ENCODE peak calls at places on chromosomes 11 and 22, in ten cellular contexts. J, Q, T, E, A, I, R, G, B and X are unnamed samples.

GRCh38 chr22:37197451-37198289 is 9.6 kb upstream of the C1QTNF6 start:
- DNase-seq in I (no peak), T (peak), Q (peak), E (peak), R (no peak), G (no peak), A (no peak), J (peak), B (peak), X (no peak)

GRCh38 chr11:102347526-102348331 is 715 bp downstream of the BIRC2 start:
- DNase-seq in E (no peak), J (peak), R (no peak), I (no peak), G (no peak), Q (peak), T (peak), A (no peak), B (no peak), X (no peak)

GRCh38 chr11:71114124-71114851 is 138.1 kb downstream of the SHANK2 start:
- DNase-seq in T (no peak), R (no peak), Q (no peak), A (no peak), I (no peak), E (no peak), G (no peak), J (no peak), B (no peak), X (no peak)

GRCh38 chr11:3171931-3172560 is 6.9 kb upstream of the OSBPL5 start:
- DNase-seq in B (no peak), T (no peak), J (no peak), R (no peak), E (peak), Q (no peak), I (no peak), G (no peak), A (no peak), X (no peak)

GRCh38 chr11:95790933-95791247 is 592 bp downstream of the CEP57 start:
- DNase-seq in R (peak), I (no peak), A (peak), Q (peak), J (peak), E (peak), B (peak), T (peak), G (peak), X (no peak)

GRCh38 chr11:126840201-126840886 is 160.2 kb downstream of the KIRREL3 start:
- DNase-seq in R (no peak), J (no peak), G (no peak), I (no peak), T (no peak), B (no peak), Q (no peak), A (no peak), E (no peak), X (peak)

GRCh38 chr11:72326151-72326842 is 82.3 kb upstream of the PHOX2A start:
- DNase-seq in G (no peak), A (no peak), J (no peak), E (no peak), R (no peak), Q (peak), T (no peak), I (no peak), B (no peak), X (peak)

GRCh38 chr11:8867035-8867434 is 44.0 kb upstream of the AKIP1 start:
- DNase-seq in B (no peak), I (no peak), Q (peak), E (no peak), J (no peak), A (no peak), G (no peak), T (no peak), R (no peak), X (no peak)

GRCh38 chr11:121081320-121081719 is 19.7 kb upstream of the TECTA start:
- DNase-seq in E (no peak), T (no peak), Q (no peak), B (no peak), G (no peak), A (no peak), J (no peak), R (no peak), I (no peak), X (no peak)

GRCh38 chr11:128324051-128324481 is 263.3 kb downstream of the ETS1 start:
- DNase-seq in T (no peak), I (no peak), Q (no peak), B (no peak), G (no peak), R (no peak), E (no peak), A (no peak), J (no peak), X (no peak)

GRCh38 chr22:43466710-43467109 is 54.9 kb downstream of the MPPED1 start:
- DNase-seq in Q (no peak), A (no peak), I (no peak), T (no peak), J (no peak), G (no peak), E (no peak), R (no peak), B (no peak), X (no peak)

GRCh38 chr11:2508793-2509192 is 64.0 kb downstream of the KCNQ1 start:
- DNase-seq in I (no peak), Q (no peak), A (no peak), E (no peak), G (no peak), T (peak), B (no peak), R (no peak), J (no peak), X (no peak)

GRCh38 chr11:121418625-121419114 is 33.4 kb upstream of the SORL1 start:
- DNase-seq in Q (no peak), T (no peak), R (no peak), B (no peak), I (no peak), E (peak), A (no peak), G (no peak), J (peak), X (no peak)

GRCh38 chr11:36300651-36301050 is 4.6 kb downstream of the PRR5L start:
- DNase-seq in B (peak), G (no peak), A (peak), E (no peak), T (no peak), R (no peak), J (peak), Q (peak), I (no peak), X (no peak)

GRCh38 chr11:102757823-102758549 is 22.4 kb downstream of the MMP10 start:
- DNase-seq in J (no peak), Q (peak), E (no peak), I (no peak), T (no peak), B (no peak), G (no peak), A (no peak), R (no peak), X (no peak)

GRCh38 chr11:20327377-20327776 is 36.1 kb upstream of the HTATIP2 start:
- DNase-seq in R (no peak), I (no peak), B (no peak), Q (no peak), J (no peak), T (no peak), G (no peak), A (no peak), E (no peak), X (no peak)

GRCh38 chr22:42179616-42180015 is 49.0 kb upstream of the CYP2D6 start:
- DNase-seq in R (peak), T (no peak), J (no peak), Q (peak), A (no peak), B (no peak), E (no peak), I (peak), G (no peak), X (peak)

GRCh38 chr11:95922536-95923440 is 1.1 kb downstream of the MTMR2 start:
- DNase-seq in B (no peak), E (no peak), R (no peak), J (no peak), G (no peak), Q (peak), I (no peak), A (no peak), T (no peak), X (no peak)

GRCh38 chr11:40987895-40988435 is 471.5 kb downstream of the LRRC4C start:
- DNase-seq in R (no peak), A (no peak), Q (no peak), I (no peak), B (no peak), T (no peak), G (no peak), E (no peak), J (no peak), X (no peak)

GRCh38 chr11:9693801-9694553 is 30.1 kb downstream of the SWAP70 start:
- DNase-seq in Q (no peak), A (no peak), R (no peak), J (no peak), T (no peak), I (no peak), E (no peak), G (no peak), B (no peak), X (no peak)

GRCh38 chr22:37010976-37011375 is 8.3 kb downstream of the TST start:
- DNase-seq in R (no peak), J (no peak), B (no peak), G (no peak), Q (no peak), E (no peak), A (no peak), I (no peak), T (no peak), X (no peak)

GRCh38 chr22:29339381-29340235 is 24.1 kb upstream of the RASL10A start:
- DNase-seq in I (no peak), G (no peak), T (peak), J (no peak), E (no peak), Q (no peak), B (no peak), A (no peak), R (no peak), X (no peak)

GRCh38 chr22:16783930-16784354 is 41.3 kb downstream of the XKR3 start:
- DNase-seq in B (no peak), G (no peak), T (peak), Q (peak), I (no peak), R (no peak), J (no peak), A (no peak), E (no peak), X (no peak)

GRCh38 chr11:64000740-64001514 is 14.7 kb downstream of the OTUB1 start:
- DNase-seq in R (no peak), J (no peak), B (no peak), T (peak), Q (no peak), A (no peak), E (no peak), G (no peak), I (no peak), X (no peak)

GRCh38 chr11:102780491-102780918 is at the start of gene MMP10:
- DNase-seq in E (no peak), Q (peak), J (no peak), G (no peak), T (peak), I (no peak), R (peak), B (no peak), A (no peak), X (no peak)

GRCh38 chr11:118643142-118643994 is 36.0 kb downstream of the PHLDB1 start:
- DNase-seq in Q (no peak), G (no peak), T (no peak), B (no peak), A (peak), I (no peak), J (no peak), R (no peak), E (no peak), X (no peak)

GRCh38 chr11:119671048-119671447 is 58.0 kb downstream of the NECTIN1 start:
- DNase-seq in Q (peak), R (peak), A (peak), T (no peak), J (peak), G (no peak), I (peak), E (peak), B (peak), X (no peak)

GRCh38 chr11:67440229-67441081 is 2.8 kb downstream of the CORO1B start:
- DNase-seq in I (no peak), T (no peak), E (no peak), J (no peak), Q (no peak), B (no peak), G (no peak), A (no peak), R (no peak), X (no peak)

GRCh38 chr11:12180257-12181205 is 70.1 kb downstream of the MICAL2 start:
- DNase-seq in E (peak), J (no peak), A (no peak), B (no peak), I (no peak), T (no peak), G (no peak), R (no peak), Q (peak), X (no peak)

GRCh38 chr11:69300124-69301032 is 6.4 kb downstream of the MYEOV start:
- DNase-seq in B (no peak), G (no peak), J (no peak), I (peak), E (no peak), A (no peak), R (no peak), T (no peak), Q (peak), X (no peak)

GRCh38 chr11:11027271-11027670 is 169.4 kb upstream of the ZBED5 start:
- DNase-seq in E (no peak), T (no peak), A (no peak), J (no peak), G (no peak), B (no peak), R (no peak), I (peak), Q (peak), X (peak)

GRCh38 chr11:47869548-47870393 is 21.6 kb upstream of the NUP160 start:
- DNase-seq in E (no peak), J (no peak), Q (peak), B (no peak), R (no peak), G (no peak), I (no peak), T (no peak), A (no peak), X (no peak)

GRCh38 chr22:31378123-31378522 is 21.3 kb upstream of the DRG1 start:
- DNase-seq in G (no peak), T (no peak), J (no peak), I (peak), R (no peak), E (no peak), Q (peak), B (no peak), A (no peak), X (peak)

GRCh38 chr11:112597290-112597689 is 336.6 kb upstream of the PLET1 start:
- DNase-seq in T (no peak), G (no peak), B (no peak), E (no peak), I (no peak), J (no peak), Q (no peak), A (no peak), R (no peak), X (no peak)

GRCh38 chr11:281486-282161 is 3.4 kb downstream of the NLRP6 start:
- DNase-seq in J (no peak), I (no peak), Q (no peak), R (no peak), T (no peak), B (no peak), A (no peak), E (no peak), G (no peak), X (no peak)

GRCh38 chr11:121281609-121282164 is 10.9 kb upstream of the SC5D start:
- DNase-seq in A (no peak), J (no peak), B (no peak), Q (no peak), T (no peak), I (no peak), E (no peak), R (no peak), G (no peak), X (no peak)

GRCh38 chr22:20725987-20726558 is 47.8 kb upstream of the SERPIND1 start:
- DNase-seq in J (no peak), A (no peak), G (no peak), Q (no peak), B (no peak), R (no peak), E (no peak), I (peak), T (no peak), X (no peak)

GRCh38 chr11:17511571-17511970 is 32.6 kb downstream of the USH1C start:
- DNase-seq in E (no peak), I (no peak), G (no peak), R (no peak), Q (no peak), T (no peak), A (no peak), B (no peak), J (no peak), X (no peak)

DNA sequence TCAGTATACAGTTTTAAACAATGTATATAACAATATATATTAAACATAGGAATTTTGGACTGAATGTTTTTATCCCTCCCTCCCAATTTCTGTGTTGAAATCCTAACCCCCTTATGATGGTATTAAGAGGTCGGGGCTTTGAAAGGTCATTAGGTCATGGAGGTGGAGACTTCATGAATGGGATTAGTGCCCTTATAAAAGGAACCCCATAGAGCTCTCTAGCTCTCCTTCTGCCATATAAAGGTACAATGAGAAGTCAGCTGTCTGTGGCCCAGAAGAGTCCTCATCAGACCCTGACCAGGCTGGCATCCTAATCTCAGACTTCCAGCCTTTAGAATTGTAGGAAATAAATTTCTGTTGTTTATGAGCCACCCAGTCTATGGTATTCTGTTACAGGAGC is 6.5 kb downstream of the NNMT start:
- DNase-seq in E (no peak), R (no peak), I (no peak), G (no peak), T (no peak), B (no peak), J (no peak), A (no peak), Q (no peak), X (no peak)
- H3K4me3 ChIP-seq in E (peak), R (no peak), I (no peak), G (peak), T (no peak), B (no peak), J (no peak), A (no peak), Q (peak), X (no peak)

GRCh38 chr11:75583710-75584658 is 21.9 kb downstream of the SERPINH1 start:
- DNase-seq in R (no peak), A (peak), T (peak), G (no peak), J (peak), Q (peak), E (peak), B (peak), I (no peak), X (no peak)
- H3K4me3 ChIP-seq in R (peak), A (peak), T (peak), G (peak), J (peak), Q (peak), E (peak), B (peak), I (peak), X (peak)

GRCh38 chr11:46383404-46383758 is 1.9 kb downstream of the MDK start:
- DNase-seq in Q (no peak), E (no peak), I (no peak), A (no peak), G (no peak), R (no peak), B (no peak), J (no peak), T (no peak), X (no peak)
- H3K4me3 ChIP-seq in Q (no peak), E (no peak), I (no peak), A (no peak), G (no peak), R (no peak), B (no peak), J (no peak), T (no peak), X (no peak)

GRCh38 chr11:134125507-134125906 is 56.6 kb downstream of the JAM3 start:
- DNase-seq in A (no peak), J (no peak), R (no peak), E (no peak), G (no peak), B (no peak), Q (peak), I (no peak), T (no peak), X (no peak)

GRCh38 chr11:134120921-134121526 is 52.2 kb downstream of the JAM3 start:
- DNase-seq in I (no peak), B (peak), G (no peak), T (no peak), Q (peak), A (peak), R (no peak), J (no peak), E (peak), X (no peak)

GRCh38 chr11:134120143-134120850 is 51.4 kb downstream of the JAM3 start:
- DNase-seq in B (peak), G (no peak), R (no peak), T (no peak), I (peak), J (peak), Q (peak), E (peak), A (peak), X (peak)

GRCh38 chr11:134126197-134126822 is 57.4 kb downstream of the JAM3 start:
- DNase-seq in G (no peak), B (peak), E (no peak), J (no peak), A (no peak), Q (peak), I (peak), T (peak), R (peak), X (peak)

GRCh38 chr11:134124660-134125451 is 56.0 kb downstream of the JAM3 start:
- DNase-seq in I (no peak), E (peak), B (peak), J (no peak), R (no peak), Q (peak), T (peak), A (peak), G (no peak), X (no peak)
- H3K4me3 ChIP-seq in I (peak), E (peak), B (peak), J (peak), R (peak), Q (peak), T (peak), A (peak), G (peak), X (peak)

GRCh38 chr22:39243443-39244072 is 1.2 kb downstream of the PDGFB start:
- DNase-seq in A (no peak), I (no peak), Q (no peak), E (no peak), G (no peak), B (no peak), R (no peak), J (no peak), T (peak), X (no peak)

GRCh38 chr22:39240841-39241631 is 3.7 kb downstream of the PDGFB start:
- DNase-seq in I (no peak), J (peak), A (peak), E (peak), G (no peak), B (no peak), T (peak), R (no peak), Q (peak), X (no peak)

GRCh38 chr22:39242809-39243442 is 1.9 kb downstream of the PDGFB start:
- DNase-seq in B (no peak), J (peak), E (no peak), Q (peak), T (peak), G (no peak), I (no peak), R (no peak), A (no peak), X (no peak)

GRCh38 chr22:39241632-39242388 is 3.0 kb downstream of the PDGFB start:
- DNase-seq in Q (no peak), T (peak), R (no peak), B (no peak), J (no peak), E (no peak), I (no peak), G (no peak), A (no peak), X (no peak)

GRCh38 chr22:39242389-39242808 is 2.4 kb downstream of the PDGFB start:
- DNase-seq in G (no peak), E (no peak), B (no peak), R (no peak), A (no peak), I (no peak), T (peak), J (no peak), Q (no peak), X (no peak)
- H3K4me3 ChIP-seq in G (peak), E (no peak), B (peak), R (no peak), A (peak), I (no peak), T (peak), J (peak), Q (peak), X (no peak)

GRCh38 chr11:1377231-1377780 is 12.4 kb upstream of the BRSK2 start:
- DNase-seq in T (peak), B (no peak), Q (no peak), J (no peak), R (no peak), I (no peak), G (no peak), E (peak), A (no peak), X (no peak)
- H3K4me3 ChIP-seq in T (no peak), B (no peak), Q (no peak), J (no peak), R (no peak), I (no peak), G (no peak), E (no peak), A (no peak), X (no peak)